ENCODE peak calls at places on chromosomes 12 and 14, in nine cellular contexts. One of them, this sample, is unnamed.

GRCh38 chr12:13234045-13234641 is 37.6 kb downstream of the EMP1 start:
- DNase-seq in caudate nucleus: no peak
- DNase-seq in activated CD4-positive, alpha-beta T cell treated with anti-CD3 and anti-CD28 coated beads for 24 hours: peak
- DNase-seq in AG08395: peak
- DNase-seq in A549: peak
- DNase-seq in gastrocnemius medialis: no peak
- DNase-seq in heart right ventricle: peak
- DNase-seq in T-helper 2 cell treated with Interferon-gamma antibody and Interleukin-4, amounts not matched to agents 5 μg/mL and 100 μg/mL, for 36 hours: peak
- DNase-seq in LHCN-M2: peak
- DNase-seq in this sample: peak

GRCh38 chr14:94113490-94113889 is 3.0 kb downstream of the IFI27 start:
- DNase-seq in gastrocnemius medialis: no peak
- DNase-seq in heart right ventricle: peak
- DNase-seq in AG08395: no peak
- DNase-seq in A549: no peak
- DNase-seq in caudate nucleus: no peak
- DNase-seq in T-helper 2 cell treated with Interferon-gamma antibody and Interleukin-4, amounts not matched to agents 5 μg/mL and 100 μg/mL, for 36 hours: no peak
- DNase-seq in activated CD4-positive, alpha-beta T cell treated with anti-CD3 and anti-CD28 coated beads for 24 hours: no peak
- DNase-seq in LHCN-M2: no peak
- DNase-seq in this sample: no peak

GRCh38 chr12:2884810-2885209 is 5.9 kb upstream of the TULP3 start:
- DNase-seq in LHCN-M2: no peak
- DNase-seq in T-helper 2 cell treated with Interferon-gamma antibody and Interleukin-4, amounts not matched to agents 5 μg/mL and 100 μg/mL, for 36 hours: no peak
- DNase-seq in AG08395: no peak
- DNase-seq in heart right ventricle: no peak
- DNase-seq in A549: no peak
- DNase-seq in caudate nucleus: no peak
- DNase-seq in gastrocnemius medialis: no peak
- DNase-seq in activated CD4-positive, alpha-beta T cell treated with anti-CD3 and anti-CD28 coated beads for 24 hours: no peak
- DNase-seq in this sample: no peak

GRCh38 chr14:73227812-73228781 is 9.2 kb upstream of the PAPLN start:
- DNase-seq in A549: peak
- DNase-seq in LHCN-M2: peak
- DNase-seq in AG08395: peak
- DNase-seq in T-helper 2 cell treated with Interferon-gamma antibody and Interleukin-4, amounts not matched to agents 5 μg/mL and 100 μg/mL, for 36 hours: no peak
- DNase-seq in gastrocnemius medialis: peak
- DNase-seq in caudate nucleus: no peak
- DNase-seq in heart right ventricle: peak
- DNase-seq in activated CD4-positive, alpha-beta T cell treated with anti-CD3 and anti-CD28 coated beads for 24 hours: no peak
- DNase-seq in this sample: no peak

GRCh38 chr12:32455607-32456063 is 56.3 kb downstream of the FGD4 start:
- DNase-seq in T-helper 2 cell treated with Interferon-gamma antibody and Interleukin-4, amounts not matched to agents 5 μg/mL and 100 μg/mL, for 36 hours: no peak
- DNase-seq in heart right ventricle: peak
- DNase-seq in A549: peak
- DNase-seq in activated CD4-positive, alpha-beta T cell treated with anti-CD3 and anti-CD28 coated beads for 24 hours: peak
- DNase-seq in caudate nucleus: no peak
- DNase-seq in AG08395: peak
- DNase-seq in LHCN-M2: peak
- DNase-seq in gastrocnemius medialis: no peak
- DNase-seq in this sample: peak

GRCh38 chr12:8593246-8593645 is 19.4 kb downstream of the AICDA start:
- DNase-seq in A549: no peak
- DNase-seq in heart right ventricle: no peak
- DNase-seq in T-helper 2 cell treated with Interferon-gamma antibody and Interleukin-4, amounts not matched to agents 5 μg/mL and 100 μg/mL, for 36 hours: no peak
- DNase-seq in caudate nucleus: no peak
- DNase-seq in activated CD4-positive, alpha-beta T cell treated with anti-CD3 and anti-CD28 coated beads for 24 hours: no peak
- DNase-seq in gastrocnemius medialis: no peak
- DNase-seq in LHCN-M2: no peak
- DNase-seq in AG08395: no peak
- DNase-seq in this sample: no peak

GRCh38 chr12:85390281-85390680 is 110.3 kb downstream of the ALX1 start:
- DNase-seq in gastrocnemius medialis: no peak
- DNase-seq in caudate nucleus: no peak
- DNase-seq in LHCN-M2: no peak
- DNase-seq in heart right ventricle: no peak
- DNase-seq in T-helper 2 cell treated with Interferon-gamma antibody and Interleukin-4, amounts not matched to agents 5 μg/mL and 100 μg/mL, for 36 hours: no peak
- DNase-seq in AG08395: no peak
- DNase-seq in activated CD4-positive, alpha-beta T cell treated with anti-CD3 and anti-CD28 coated beads for 24 hours: no peak
- DNase-seq in A549: no peak
- DNase-seq in this sample: no peak

GRCh38 chr12:63982787-63983186 is 138.3 kb downstream of the SRGAP1 start:
- DNase-seq in A549: no peak
- DNase-seq in heart right ventricle: no peak
- DNase-seq in AG08395: no peak
- DNase-seq in T-helper 2 cell treated with Interferon-gamma antibody and Interleukin-4, amounts not matched to agents 5 μg/mL and 100 μg/mL, for 36 hours: no peak
- DNase-seq in gastrocnemius medialis: no peak
- DNase-seq in LHCN-M2: no peak
- DNase-seq in activated CD4-positive, alpha-beta T cell treated with anti-CD3 and anti-CD28 coated beads for 24 hours: no peak
- DNase-seq in caudate nucleus: no peak
- DNase-seq in this sample: no peak

GRCh38 chr12:11714626-11715025 is 65.2 kb downstream of the ETV6 start:
- DNase-seq in caudate nucleus: no peak
- DNase-seq in AG08395: no peak
- DNase-seq in heart right ventricle: no peak
- DNase-seq in A549: no peak
- DNase-seq in activated CD4-positive, alpha-beta T cell treated with anti-CD3 and anti-CD28 coated beads for 24 hours: no peak
- DNase-seq in gastrocnemius medialis: no peak
- DNase-seq in T-helper 2 cell treated with Interferon-gamma antibody and Interleukin-4, amounts not matched to agents 5 μg/mL and 100 μg/mL, for 36 hours: no peak
- DNase-seq in LHCN-M2: no peak
- DNase-seq in this sample: no peak

GRCh38 chr12:91460457-91460856 is 277.8 kb upstream of the DCN start:
- DNase-seq in A549: no peak
- DNase-seq in heart right ventricle: no peak
- DNase-seq in AG08395: no peak
- DNase-seq in LHCN-M2: no peak
- DNase-seq in caudate nucleus: no peak
- DNase-seq in gastrocnemius medialis: no peak
- DNase-seq in activated CD4-positive, alpha-beta T cell treated with anti-CD3 and anti-CD28 coated beads for 24 hours: no peak
- DNase-seq in T-helper 2 cell treated with Interferon-gamma antibody and Interleukin-4, amounts not matched to agents 5 μg/mL and 100 μg/mL, for 36 hours: no peak
- DNase-seq in this sample: no peak

GRCh38 chr12:109377139-109377685 is 29.5 kb downstream of the MYO1H start:
- DNase-seq in caudate nucleus: no peak
- DNase-seq in activated CD4-positive, alpha-beta T cell treated with anti-CD3 and anti-CD28 coated beads for 24 hours: no peak
- DNase-seq in T-helper 2 cell treated with Interferon-gamma antibody and Interleukin-4, amounts not matched to agents 5 μg/mL and 100 μg/mL, for 36 hours: no peak
- DNase-seq in gastrocnemius medialis: no peak
- DNase-seq in LHCN-M2: no peak
- DNase-seq in heart right ventricle: no peak
- DNase-seq in AG08395: no peak
- DNase-seq in A549: no peak
- DNase-seq in this sample: no peak

GRCh38 chr14:92443741-92444140 is 69.8 kb upstream of the RIN3 start:
- DNase-seq in AG08395: no peak
- DNase-seq in caudate nucleus: no peak
- DNase-seq in heart right ventricle: no peak
- DNase-seq in A549: no peak
- DNase-seq in T-helper 2 cell treated with Interferon-gamma antibody and Interleukin-4, amounts not matched to agents 5 μg/mL and 100 μg/mL, for 36 hours: no peak
- DNase-seq in activated CD4-positive, alpha-beta T cell treated with anti-CD3 and anti-CD28 coated beads for 24 hours: no peak
- DNase-seq in LHCN-M2: no peak
- DNase-seq in gastrocnemius medialis: no peak
- DNase-seq in this sample: no peak

GRCh38 chr12:132140918-132141841 is 2.9 kb downstream of the DDX51 start:
- DNase-seq in LHCN-M2: no peak
- DNase-seq in T-helper 2 cell treated with Interferon-gamma antibody and Interleukin-4, amounts not matched to agents 5 μg/mL and 100 μg/mL, for 36 hours: no peak
- DNase-seq in caudate nucleus: no peak
- DNase-seq in activated CD4-positive, alpha-beta T cell treated with anti-CD3 and anti-CD28 coated beads for 24 hours: no peak
- DNase-seq in A549: no peak
- DNase-seq in gastrocnemius medialis: no peak
- DNase-seq in heart right ventricle: no peak
- DNase-seq in AG08395: no peak
- DNase-seq in this sample: no peak

GRCh38 chr14:56491299-56492285 is 88.0 kb upstream of the TMEM260 start:
- DNase-seq in activated CD4-positive, alpha-beta T cell treated with anti-CD3 and anti-CD28 coated beads for 24 hours: peak
- DNase-seq in AG08395: peak
- DNase-seq in gastrocnemius medialis: no peak
- DNase-seq in heart right ventricle: peak
- DNase-seq in A549: peak
- DNase-seq in caudate nucleus: peak
- DNase-seq in T-helper 2 cell treated with Interferon-gamma antibody and Interleukin-4, amounts not matched to agents 5 μg/mL and 100 μg/mL, for 36 hours: peak
- DNase-seq in LHCN-M2: peak
- DNase-seq in this sample: no peak

GRCh38 chr14:30521899-30522736 is 36.8 kb upstream of the G2E3 start:
- DNase-seq in heart right ventricle: no peak
- DNase-seq in LHCN-M2: peak
- DNase-seq in activated CD4-positive, alpha-beta T cell treated with anti-CD3 and anti-CD28 coated beads for 24 hours: no peak
- DNase-seq in AG08395: peak
- DNase-seq in A549: peak
- DNase-seq in T-helper 2 cell treated with Interferon-gamma antibody and Interleukin-4, amounts not matched to agents 5 μg/mL and 100 μg/mL, for 36 hours: no peak
- DNase-seq in gastrocnemius medialis: no peak
- DNase-seq in caudate nucleus: no peak
- DNase-seq in this sample: no peak

GRCh38 chr12:34396006-34396860 is 373.9 kb downstream of the ALG10 start:
- DNase-seq in gastrocnemius medialis: peak
- DNase-seq in heart right ventricle: no peak
- DNase-seq in LHCN-M2: no peak
- DNase-seq in AG08395: no peak
- DNase-seq in activated CD4-positive, alpha-beta T cell treated with anti-CD3 and anti-CD28 coated beads for 24 hours: no peak
- DNase-seq in A549: no peak
- DNase-seq in caudate nucleus: no peak
- DNase-seq in T-helper 2 cell treated with Interferon-gamma antibody and Interleukin-4, amounts not matched to agents 5 μg/mL and 100 μg/mL, for 36 hours: no peak
- DNase-seq in this sample: no peak

GRCh38 chr12:47417146-47417545 is 288.7 kb downstream of the RPAP3 start:
- DNase-seq in T-helper 2 cell treated with Interferon-gamma antibody and Interleukin-4, amounts not matched to agents 5 μg/mL and 100 μg/mL, for 36 hours: no peak
- DNase-seq in caudate nucleus: no peak
- DNase-seq in AG08395: no peak
- DNase-seq in activated CD4-positive, alpha-beta T cell treated with anti-CD3 and anti-CD28 coated beads for 24 hours: no peak
- DNase-seq in gastrocnemius medialis: no peak
- DNase-seq in A549: no peak
- DNase-seq in heart right ventricle: no peak
- DNase-seq in LHCN-M2: no peak
- DNase-seq in this sample: no peak

GRCh38 chr14:34888186-34888585 is 13.0 kb upstream of the BAZ1A start:
- DNase-seq in caudate nucleus: no peak
- DNase-seq in T-helper 2 cell treated with Interferon-gamma antibody and Interleukin-4, amounts not matched to agents 5 μg/mL and 100 μg/mL, for 36 hours: no peak
- DNase-seq in gastrocnemius medialis: no peak
- DNase-seq in A549: no peak
- DNase-seq in activated CD4-positive, alpha-beta T cell treated with anti-CD3 and anti-CD28 coated beads for 24 hours: no peak
- DNase-seq in LHCN-M2: no peak
- DNase-seq in AG08395: no peak
- DNase-seq in heart right ventricle: no peak
- DNase-seq in this sample: no peak

GRCh38 chr14:65476290-65476941 is 63.9 kb downstream of the FUT8 start:
- DNase-seq in activated CD4-positive, alpha-beta T cell treated with anti-CD3 and anti-CD28 coated beads for 24 hours: no peak
- DNase-seq in heart right ventricle: no peak
- DNase-seq in caudate nucleus: no peak
- DNase-seq in gastrocnemius medialis: no peak
- DNase-seq in T-helper 2 cell treated with Interferon-gamma antibody and Interleukin-4, amounts not matched to agents 5 μg/mL and 100 μg/mL, for 36 hours: peak
- DNase-seq in A549: no peak
- DNase-seq in AG08395: no peak
- DNase-seq in LHCN-M2: no peak
- DNase-seq in this sample: no peak

GRCh38 chr12:31849090-31849687 is 110.0 kb upstream of the RESF1 start:
- DNase-seq in AG08395: no peak
- DNase-seq in LHCN-M2: peak
- DNase-seq in activated CD4-positive, alpha-beta T cell treated with anti-CD3 and anti-CD28 coated beads for 24 hours: no peak
- DNase-seq in caudate nucleus: no peak
- DNase-seq in gastrocnemius medialis: no peak
- DNase-seq in T-helper 2 cell treated with Interferon-gamma antibody and Interleukin-4, amounts not matched to agents 5 μg/mL and 100 μg/mL, for 36 hours: no peak
- DNase-seq in heart right ventricle: no peak
- DNase-seq in A549: peak
- DNase-seq in this sample: no peak

GRCh38 chr12:68246350-68246749 is 7.1 kb downstream of the IL22 start:
- DNase-seq in LHCN-M2: no peak
- DNase-seq in A549: no peak
- DNase-seq in caudate nucleus: no peak
- DNase-seq in AG08395: no peak
- DNase-seq in heart right ventricle: no peak
- DNase-seq in activated CD4-positive, alpha-beta T cell treated with anti-CD3 and anti-CD28 coated beads for 24 hours: no peak
- DNase-seq in gastrocnemius medialis: no peak
- DNase-seq in T-helper 2 cell treated with Interferon-gamma antibody and Interleukin-4, amounts not matched to agents 5 μg/mL and 100 μg/mL, for 36 hours: no peak
- DNase-seq in this sample: no peak